ENCODE peak calls at places on chromosome 7, in six cellular contexts. W, O, M, V, K and I are unnamed samples.

GRCh38 chr7:4134204-4134603 is 547.9 kb upstream of the FOXK1 start:
- DNase-seq in M (no peak), V (no peak), O (no peak), W (no peak), K (no peak), I (no peak)

GRCh38 chr7:68676789-68677535 is 921.3 kb upstream of the AUTS2 start:
- DNase-seq in K (no peak), O (no peak), M (no peak), W (no peak), V (no peak), I (no peak)

GRCh38 chr7:139600306-139600705 is 76.8 kb downstream of the CLEC2L start:
- DNase-seq in O (no peak), W (peak; percentile 19), V (no peak), K (no peak), M (no peak), I (no peak)

GRCh38 chr7:137343483-137343841 is at the start of gene PTN:
- DNase-seq in M (peak; percentile 58), V (peak; percentile 78), O (peak; percentile 31), K (peak; percentile 33), W (peak; percentile 90), I (peak; percentile 79)

GRCh38 chr7:31126976-31127375 is 74.9 kb downstream of the ADCYAP1R1 start:
- DNase-seq in O (no peak), K (peak; percentile 18), W (no peak), V (no peak), M (peak; percentile 18), I (peak; percentile 18)

GRCh38 chr7:113198226-113198625 is 79.9 kb upstream of the SMIM30 start:
- DNase-seq in K (no peak), W (peak; percentile 34), O (no peak), V (no peak), M (no peak), I (no peak)

GRCh38 chr7:131945313-131945831 is 388.9 kb upstream of the PODXL start:
- DNase-seq in M (peak; percentile 34), O (peak; percentile 46), V (peak; percentile 74), K (peak; percentile 79), W (peak; percentile 69), I (peak; percentile 11)

GRCh38 chr7:101924171-101924570 is 106.7 kb downstream of the CUX1 start:
- DNase-seq in W (no peak), V (no peak), O (no peak), K (peak; percentile 54), M (peak; percentile 91), I (peak; percentile 86)

GRCh38 chr7:55085511-55086412 is 66.9 kb downstream of the EGFR start:
- DNase-seq in V (no peak), W (no peak), K (no peak), O (no peak), M (no peak), I (no peak)

GRCh38 chr7:32680259-32681173 is 185.2 kb downstream of the AVL9 start:
- DNase-seq in M (peak; percentile 65), V (no peak), K (peak; percentile 95), W (peak; percentile 90), O (peak; percentile 10), I (peak; percentile 80)

GRCh38 chr7:23467731-23468720 is 2.3 kb downstream of the IGF2BP3 start:
- DNase-seq in M (peak; percentile 75), V (peak; percentile 58), K (peak; percentile 74), O (no peak), W (peak; percentile 87), I (peak; percentile 68)

GRCh38 chr7:28070311-28071055 is 110.1 kb downstream of the JAZF1 start:
- DNase-seq in V (no peak), O (no peak), K (no peak), W (no peak), M (no peak), I (no peak)

GRCh38 chr7:32273297-32273696 is 203.1 kb upstream of the PDE1C start:
- DNase-seq in O (no peak), V (no peak), M (no peak), K (no peak), W (no peak), I (no peak)

GRCh38 chr7:149144996-149145850 is 2.0 kb upstream of the ZNF398 start:
- DNase-seq in O (peak; percentile 88), M (no peak), W (peak; percentile 58), K (peak; percentile 99), V (no peak), I (no peak)

GRCh38 chr7:157292258-157292657 is 44.5 kb upstream of the DNAJB6 start:
- DNase-seq in O (no peak), K (no peak), V (no peak), M (no peak), W (no peak), I (no peak)

GRCh38 chr7:133352430-133352829 is 99.6 kb downstream of the EXOC4 start:
- DNase-seq in O (no peak), K (no peak), W (no peak), M (no peak), V (no peak), I (no peak)

GRCh38 chr7:129553861-129554530 is 51.7 kb downstream of the SMKR1 start:
- DNase-seq in K (no peak), O (no peak), M (no peak), V (no peak), W (no peak), I (peak; percentile 64)

GRCh38 chr7:47379629-47380324 is 202.1 kb downstream of the TNS3 start:
- DNase-seq in O (no peak), W (peak; percentile 67), V (peak; percentile 20), M (peak; percentile 66), K (peak; percentile 80), I (peak; percentile 75)

GRCh38 chr7:94115316-94115715 is 111.2 kb upstream of the BET1 start:
- DNase-seq in K (no peak), M (no peak), V (no peak), W (no peak), O (no peak), I (peak; percentile 33)

GRCh38 chr7:80187279-80187678 is 52.6 kb downstream of the GNAI1 start:
- DNase-seq in V (no peak), W (no peak), K (no peak), M (no peak), O (no peak), I (no peak)
- H2AK5ac ChIP-seq in V (no peak overlapping the region), W (no peak overlapping the region), K (no peak overlapping the region), M (no peak overlapping the region), O (no peak overlapping the region), I (no peak overlapping the region)

DNA sequence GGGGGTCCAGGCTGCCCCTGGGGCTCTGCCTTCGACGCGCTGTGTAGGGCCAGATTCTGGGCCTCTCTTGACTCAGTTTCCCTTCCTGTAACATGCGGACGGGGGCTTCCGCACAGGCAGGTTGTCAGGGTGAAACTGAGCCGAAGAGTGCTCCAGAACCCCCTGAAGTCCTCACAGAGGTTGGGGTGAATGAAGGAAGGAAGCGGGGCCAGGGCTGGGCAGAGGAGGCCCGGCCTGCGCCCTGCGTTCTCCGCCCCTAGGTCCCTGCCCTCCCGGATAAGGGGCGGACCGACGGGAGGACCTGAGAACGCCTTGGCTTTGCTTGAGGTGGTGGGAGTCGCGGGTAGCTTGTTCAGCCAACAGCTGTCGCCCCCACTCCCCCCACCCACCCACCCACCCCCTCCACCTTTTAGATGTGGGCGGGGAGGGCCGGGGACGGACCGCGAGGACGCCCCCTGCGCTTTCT is 558 bp upstream of the ELFN1 start:
- DNase-seq in K (no peak), V (peak; percentile 53), W (no peak), O (no peak), M (no peak), I (no peak)
- H3K4me2 ChIP-seq in K (peak overlapping the region; percentile 76), V (peak overlapping the region; percentile 77), W (peak overlapping the region; percentile 55), O (peak overlapping the region; percentile 72), M (peak overlapping the region; percentile 49), I (no peak overlapping the region)

GRCh38 chr7:135618510-135618909 is 43.8 kb upstream of the STMP1 start:
- DNase-seq in V (no peak), M (no peak), W (no peak), K (no peak), O (no peak), I (no peak)
- H3K36me3 ChIP-seq in V (peaks cover 19% of the 10 kb centered on the region), M (peaks cover 9% of the 10 kb centered on the region), W (peaks cover 5% of the 10 kb centered on the region), K (peaks cover 28% of the 10 kb centered on the region), O (peaks cover 41% of the 10 kb centered on the region), I (peaks cover 24% of the 10 kb centered on the region)

DNA sequence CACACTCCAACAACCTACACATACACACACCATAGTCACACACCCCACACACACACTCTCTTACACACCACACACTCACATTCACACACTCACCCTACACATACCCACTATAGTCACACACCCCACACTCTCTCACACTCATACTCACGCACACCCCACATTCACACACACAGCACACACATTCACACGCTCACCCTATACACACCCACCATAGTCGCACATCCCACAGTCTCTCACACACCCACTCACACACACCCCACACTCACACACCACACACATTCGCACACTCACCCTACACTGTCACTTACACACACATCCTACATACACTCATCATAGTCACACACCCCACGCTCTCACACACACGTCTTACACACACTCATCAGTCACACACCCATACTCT is 85.6 kb downstream of the HECW1 start:
- DNase-seq in M (no peak), V (no peak), K (no peak), W (no peak), O (no peak), I (no peak)
- H2AK5ac ChIP-seq in M (peak overlapping the region; percentile 37), V (peak overlapping the region; percentile 63), K (no peak overlapping the region), W (peak overlapping the region; percentile 99), O (peak overlapping the region; percentile 100), I (peak overlapping the region; percentile 100)

GRCh38 chr7:74318043-74318442 is 28.8 kb downstream of the CLIP2 start:
- DNase-seq in V (no peak), W (no peak), K (no peak), O (no peak), M (no peak), I (no peak)

GRCh38 chr7:74311305-74311744 is 22.1 kb downstream of the CLIP2 start:
- DNase-seq in M (peak; percentile 51), V (no peak), K (peak; percentile 53), W (no peak), O (no peak), I (peak; percentile 68)

GRCh38 chr7:74317146-74317782 is 28.1 kb downstream of the CLIP2 start:
- DNase-seq in K (no peak), V (no peak), O (no peak), M (no peak), W (no peak), I (no peak)

GRCh38 chr7:74307738-74308505 is 18.7 kb downstream of the CLIP2 start:
- DNase-seq in M (no peak), W (no peak), O (no peak), V (no peak), K (no peak), I (no peak)

DNA sequence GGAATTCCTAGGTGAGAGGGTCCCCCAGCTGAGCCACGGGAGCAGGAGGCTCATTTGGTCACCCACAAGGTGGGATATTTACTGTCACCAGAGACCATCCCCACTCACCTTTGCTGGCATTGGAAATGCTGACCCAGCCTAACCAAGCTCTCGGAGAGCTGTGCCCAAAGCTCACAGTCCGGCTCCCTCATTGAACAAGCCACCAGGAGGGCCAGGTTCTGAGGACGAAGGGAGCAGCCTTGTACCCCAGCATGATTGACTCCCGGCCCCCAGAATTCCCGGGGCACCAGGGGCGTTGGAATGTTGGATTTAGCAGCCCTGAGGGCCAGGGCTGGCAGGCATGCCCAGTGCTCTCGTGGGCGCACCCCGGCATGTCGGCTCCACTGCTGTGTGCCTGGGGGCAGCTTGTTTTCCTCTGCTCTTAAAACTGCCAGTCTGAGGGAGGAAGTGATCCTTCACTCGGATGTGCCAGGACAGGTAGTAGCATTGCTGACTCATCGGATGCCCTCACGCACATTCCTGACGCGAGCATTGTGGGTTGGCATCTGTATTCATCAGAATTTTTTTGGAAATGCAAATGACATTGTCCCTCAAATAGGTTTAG is 23.3 kb downstream of the CLIP2 start:
- DNase-seq in M (no peak), O (no peak), W (no peak), K (no peak), V (no peak), I (no peak)
- H3K4me2 ChIP-seq in M (no peak overlapping the region), O (no peak overlapping the region), W (no peak overlapping the region), K (no peak overlapping the region), V (no peak overlapping the region), I (no peak overlapping the region)

GRCh38 chr7:88358534-88358838 is 51.8 kb upstream of the STEAP4 start:
- DNase-seq in O (no peak), M (no peak), W (no peak), K (no peak), V (no peak), I (no peak)
- H3K36me3 ChIP-seq in O (no peaks in the 10 kb centered on the region), M (no peaks in the 10 kb centered on the region), W (no peaks in the 10 kb centered on the region), K (no peaks in the 10 kb centered on the region), V (no peaks in the 10 kb centered on the region), I (no peaks in the 10 kb centered on the region)